ENCODE peak calls at places on chromosomes 2 and 18, in nine cellular contexts. Z, V, C, O, U, Y, D, S and M are unnamed samples.
A peak's percentile ranks its signal among the peaks of the same experiment; 100 is the strongest.

GRCh38 chr2:191516260-191516659 is 161.7 kb upstream of the NABP1 start:
- DNase-seq in Z (no peak), V (no peak), C (no peak), O (no peak), U (no peak), Y (no peak), D (no peak), S (no peak), M (no peak)

GRCh38 chr2:149399934-149400615 is 69.7 kb downstream of the LYPD6 start:
- DNase-seq in Z (no peak), V (no peak), C (no peak), O (no peak), U (no peak), Y (no peak), D (peak; percentile 45), S (no peak), M (no peak)

GRCh38 chr2:42089340-42089925 is 41.6 kb downstream of the PKDCC start:
- DNase-seq in Z (peak; percentile 60), V (peak; percentile 31), C (peak; percentile 69), O (peak; percentile 84), U (peak; percentile 49), Y (peak; percentile 77), D (peak; percentile 63), S (peak; percentile 63), M (peak; percentile 44)

GRCh38 chr2:178074123-178075005 is 1.8 kb upstream of the PDE11A start:
- DNase-seq in Z (no peak), V (no peak), C (no peak), O (no peak), U (no peak), Y (no peak), D (no peak), S (no peak), M (no peak)

GRCh38 chr2:221490506-221491060 is 81.5 kb downstream of the EPHA4 start:
- DNase-seq in Z (no peak), V (no peak), C (no peak), O (no peak), U (no peak), Y (no peak), D (no peak), S (no peak), M (no peak)

GRCh38 chr18:35030234-35030989 is 10.8 kb upstream of the MAPRE2 start:
- DNase-seq in Z (no peak), V (no peak), C (peak; percentile 22), O (no peak), U (no peak), Y (no peak), D (no peak), S (no peak), M (no peak)

GRCh38 chr2:127593228-127594115 is 52.5 kb upstream of the GPR17 start:
- DNase-seq in Z (peak; percentile 20), V (no peak), C (peak; percentile 5), O (no peak), U (no peak), Y (peak; percentile 21), D (no peak), S (peak; percentile 14), M (no peak)

GRCh38 chr2:166239548-166239947 is 111.7 kb upstream of the SCN1A start:
- DNase-seq in Z (no peak), V (no peak), C (no peak), O (no peak), U (no peak), Y (no peak), D (no peak), S (no peak), M (no peak)

GRCh38 chr18:23137093-23137640 is 1.9 kb downstream of the CABLES1 start:
- DNase-seq in Z (no peak), V (no peak), C (no peak), O (no peak), U (no peak), Y (no peak), D (no peak), S (no peak), M (no peak)

GRCh38 chr2:60440080-60440753 is 113.2 kb downstream of the BCL11A start:
- DNase-seq in Z (no peak), V (no peak), C (no peak), O (no peak), U (no peak), Y (no peak), D (no peak), S (no peak), M (no peak)

GRCh38 chr2:5982217-5982910 is 290.2 kb downstream of the SOX11 start:
- DNase-seq in Z (no peak), V (no peak), C (no peak), O (no peak), U (no peak), Y (no peak), D (no peak), S (no peak), M (no peak)

GRCh38 chr18:75244336-75244735 is 33.7 kb downstream of the TSHZ1 start:
- DNase-seq in Z (no peak), V (no peak), C (no peak), O (no peak), U (peak; percentile 21), Y (no peak), D (peak; percentile 49), S (no peak), M (no peak)

GRCh38 chr2:239954166-239955085 is 70.7 kb downstream of the NDUFA10 start:
- DNase-seq in Z (no peak), V (no peak), C (no peak), O (peak; percentile 85), U (no peak), Y (peak; percentile 68), D (no peak), S (no peak), M (no peak)

GRCh38 chr2:44120428-44120827 is 48.2 kb upstream of the PPM1B start:
- DNase-seq in Z (no peak), V (no peak), C (no peak), O (no peak), U (no peak), Y (no peak), D (no peak), S (no peak), M (no peak)

GRCh38 chr18:43563780-43564179 is 286.5 kb upstream of the SYT4 start:
- DNase-seq in Z (peak; percentile 41), V (no peak), C (no peak), O (no peak), U (peak; percentile 12), Y (no peak), D (peak; percentile 55), S (peak; percentile 29), M (no peak)

GRCh38 chr2:239327536-239328305 is 73.1 kb downstream of the HDAC4 start:
- DNase-seq in Z (no peak), V (no peak), C (no peak), O (no peak), U (no peak), Y (peak; percentile 80), D (no peak), S (no peak), M (no peak)

DNA sequence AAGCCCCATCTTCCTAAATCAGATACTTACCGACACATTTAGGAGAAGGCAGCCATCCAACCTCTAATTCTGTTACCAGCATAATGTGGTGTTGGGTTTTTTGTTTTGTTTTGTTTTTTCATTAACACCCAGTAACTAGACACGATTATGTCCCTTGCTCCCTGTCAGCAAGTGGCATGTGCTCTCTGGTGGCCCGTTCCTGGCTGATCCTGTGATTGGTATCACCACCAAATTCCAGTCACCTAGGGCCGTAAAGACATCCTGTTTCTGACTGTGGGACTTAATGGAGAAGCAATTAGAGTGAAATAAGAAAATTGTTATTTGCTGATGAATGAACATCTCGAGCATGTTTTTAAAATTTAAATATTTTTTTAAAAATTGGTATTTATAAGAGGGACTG is 5.9 kb upstream of the DLX1 start:
- DNase-seq in Z (no peak), V (no peak), C (no peak), O (no peak), U (no peak), Y (no peak), D (no peak), S (no peak), M (no peak)
- H3K27me3 ChIP-seq in Z (peaks cover 36% of the 10 kb centered on the region), V (no peaks in the 10 kb centered on the region), C (peaks cover 62% of the 10 kb centered on the region), O (peaks cover 37% of the 10 kb centered on the region), U (peaks cover 7% of the 10 kb centered on the region), Y (peaks cover 15% of the 10 kb centered on the region), D (peaks cover 34% of the 10 kb centered on the region), S (no peaks in the 10 kb centered on the region), M (peaks cover 40% of the 10 kb centered on the region)

GRCh38 chr2:10283106-10284062 is 19.3 kb upstream of the HPCAL1 start:
- DNase-seq in Z (no peak), V (peak; percentile 88), C (no peak), O (peak; percentile 64), U (peak; percentile 45), Y (no peak), D (no peak), S (no peak), M (no peak)
- TF ChIP-seq POLR2A in Z (no peak), V (no peak), C (no peak), O (no peak), U (no peak), Y (no peak), D (no peak), S (no peak), M (no peak)

DNA sequence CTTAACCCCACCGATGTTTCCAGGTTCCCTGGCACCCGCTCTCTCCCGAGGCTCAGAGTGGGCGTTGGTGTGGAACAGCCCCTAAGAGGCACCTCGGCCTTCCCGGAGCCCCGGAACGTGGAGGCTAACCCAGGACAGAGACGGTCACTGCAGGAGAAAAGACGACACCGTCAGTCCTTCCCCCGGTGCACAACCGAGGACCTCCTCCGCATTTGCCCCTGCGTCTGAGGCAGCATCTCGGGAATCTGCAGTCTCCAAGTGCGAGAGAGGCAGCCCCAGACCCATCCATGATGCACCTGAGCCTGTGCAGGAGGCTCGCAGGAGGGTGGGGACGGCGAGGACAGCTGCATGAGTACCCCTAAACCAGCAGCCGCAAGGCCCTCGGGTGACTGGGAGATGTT is 204.9 kb upstream of the SALL3 start:
- DNase-seq in Z (peak; percentile 22), V (no peak), C (no peak), O (no peak), U (no peak), Y (no peak), D (no peak), S (peak; percentile 1), M (no peak)
- H3K9me3 ChIP-seq in Z (no peaks in the 10 kb centered on the region), V (no peaks in the 10 kb centered on the region), C (no peaks in the 10 kb centered on the region), O (no peaks in the 10 kb centered on the region), U (no peaks in the 10 kb centered on the region), Y (no peaks in the 10 kb centered on the region), D (no peaks in the 10 kb centered on the region), S (no peaks in the 10 kb centered on the region), M (no peaks in the 10 kb centered on the region)

DNA sequence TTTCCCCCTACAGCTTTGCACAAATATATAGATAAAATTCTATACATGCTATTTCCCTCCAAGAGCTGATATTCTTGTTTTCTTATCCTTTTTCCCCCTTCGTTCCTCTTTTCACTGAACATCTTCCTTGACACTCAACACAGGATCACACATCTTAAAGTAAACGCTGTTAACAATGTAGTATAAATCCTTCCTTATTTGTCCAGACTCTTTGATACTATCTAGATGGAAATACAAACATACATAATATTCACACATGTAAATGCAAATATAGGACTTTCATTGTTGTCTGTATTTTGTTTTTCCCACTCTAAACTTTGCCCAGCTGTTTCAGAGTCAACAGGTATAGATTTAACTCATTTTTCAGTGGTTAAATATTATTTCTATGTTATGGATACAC is 3.0 kb upstream of the TACR1 start:
- DNase-seq in Z (no peak), V (no peak), C (no peak), O (no peak), U (no peak), Y (no peak), D (no peak), S (no peak), M (no peak)
- H3K27me3 ChIP-seq in Z (no peaks in the 10 kb centered on the region), V (peaks cover 37% of the 10 kb centered on the region), C (peaks cover 57% of the 10 kb centered on the region), O (no peaks in the 10 kb centered on the region), U (peaks cover 14% of the 10 kb centered on the region), Y (no peaks in the 10 kb centered on the region), D (no peaks in the 10 kb centered on the region), S (no peaks in the 10 kb centered on the region), M (peaks cover 43% of the 10 kb centered on the region)

GRCh38 chr2:112275314-112275886 is at the start of gene ZC3H6:
- DNase-seq in Z (peak; percentile 99), V (peak; percentile 95), C (peak; percentile 100), O (peak; percentile 99), U (peak; percentile 95), Y (peak; percentile 100), D (peak; percentile 99), S (peak; percentile 99), M (peak; percentile 99)
- TF ChIP-seq POLR2A in Z (no peak), V (peak; percentile 76), C (peak; percentile 89), O (peak; percentile 91), U (peak; percentile 98), Y (peak; percentile 93), D (peak; percentile 96), S (peak; percentile 91), M (peak; percentile 93)